ENCODE peak calls at places on chromosome 19, in eight cellular contexts. Y is cardiac muscle cell; N is transverse colon; R is psoas muscle; A is lung; G is ascending aorta; S is uterus; D is CD4-positive, alpha-beta T cell. Q is an unnamed sample. For H3K9me3, the result is how much of the 10 kb centered on the place peaks cover.

GRCh38 chr19:35347171-35347929 is at the start of gene FFAR1:
- DNase-seq in S (no peak), R (no peak), D (no peak), Y (no peak), A (peak), N (peak), G (peak), Q (no peak)

GRCh38 chr19:17090501-17091074 is 15.0 kb downstream of the MYO9B start:
- DNase-seq in A (no peak), S (no peak), D (no peak), R (no peak), N (no peak), G (no peak), Y (no peak), Q (peak)

GRCh38 chr19:4841366-4841704 is 9.8 kb upstream of the TICAM1 start:
- DNase-seq in R (no peak), Y (no peak), D (no peak), N (no peak), S (no peak), A (no peak), G (no peak), Q (no peak)

GRCh38 chr19:30277941-30278881 is 94.0 kb upstream of the ZNF536 start:
- DNase-seq in A (no peak), S (no peak), N (no peak), R (no peak), Y (no peak), G (no peak), D (no peak), Q (no peak)

GRCh38 chr19:29303035-29303706 is 90.2 kb upstream of the UQCRFS1 start:
- DNase-seq in G (no peak), S (no peak), A (no peak), R (no peak), Y (no peak), D (no peak), N (no peak), Q (no peak)

GRCh38 chr19:40805258-40805868 is 6.4 kb downstream of the EGLN2 start:
- DNase-seq in N (peak), R (no peak), D (peak), G (no peak), S (no peak), A (no peak), Y (no peak), Q (no peak)

GRCh38 chr19:4851551-4852290 is 15.7 kb downstream of the PLIN3 start:
- DNase-seq in S (peak), A (peak), Y (peak), D (peak), R (peak), G (peak), N (peak), Q (no peak)

GRCh38 chr19:3783660-3784584 is 2.3 kb downstream of the MATK start:
- DNase-seq in D (peak), R (no peak), S (no peak), G (no peak), A (no peak), Y (no peak), N (no peak), Q (no peak)

GRCh38 chr19:28472843-28473242 is 740.1 kb downstream of the UQCRFS1 start:
- DNase-seq in Y (no peak), N (peak), S (no peak), A (peak), R (no peak), D (no peak), G (no peak), Q (no peak)

GRCh38 chr19:54485846-54486245 is 12.8 kb upstream of the CDC42EP5 start:
- DNase-seq in N (no peak), A (no peak), S (no peak), D (no peak), G (no peak), Y (no peak), R (no peak), Q (no peak)

GRCh38 chr19:30649934-30650614 is 277.9 kb downstream of the ZNF536 start:
- DNase-seq in D (no peak), Y (peak), A (no peak), S (no peak), G (peak), N (no peak), R (no peak), Q (peak)

GRCh38 chr19:5080809-5081208 is 111.9 kb downstream of the KDM4B start:
- DNase-seq in A (no peak), D (no peak), G (no peak), R (no peak), Y (no peak), S (no peak), N (no peak), Q (no peak)

GRCh38 chr19:19652482-19653295 is 9.2 kb upstream of the GMIP start:
- DNase-seq in Y (no peak), G (no peak), R (no peak), D (no peak), N (no peak), A (no peak), S (peak), Q (peak)

GRCh38 chr19:55581145-55581827 is 638 bp upstream of the ZNF579 start:
- DNase-seq in R (no peak), N (no peak), D (no peak), S (no peak), G (no peak), A (no peak), Y (no peak), Q (no peak)

GRCh38 chr19:6076675-6077463 is 33.4 kb downstream of the RFX2 start:
- DNase-seq in D (no peak), Y (no peak), A (no peak), N (no peak), G (peak), S (no peak), R (peak), Q (peak)

GRCh38 chr19:13887039-13887438 is 10.1 kb downstream of the NANOS3 start:
- DNase-seq in D (no peak), N (peak), R (no peak), G (no peak), A (no peak), Y (no peak), S (no peak), Q (peak)

GRCh38 chr19:10517361-10517759 is at the start of gene S1PR5:
- DNase-seq in A (no peak), Y (peak), S (no peak), R (no peak), N (no peak), D (no peak), G (no peak), Q (no peak)

GRCh38 chr19:39497850-39498261 is 891 bp upstream of the DLL3 start:
- DNase-seq in R (no peak), N (peak), A (no peak), S (no peak), D (no peak), Y (peak), G (no peak), Q (no peak)

GRCh38 chr19:10211071-10211470 is 16.3 kb upstream of the DNMT1 start:
- DNase-seq in S (no peak), A (no peak), G (no peak), Y (no peak), R (no peak), N (no peak), D (no peak), Q (no peak)

GRCh38 chr19:7617735-7618134 is 11.6 kb downstream of the XAB2 start:
- DNase-seq in D (no peak), Y (no peak), S (no peak), A (no peak), G (no peak), N (no peak), R (no peak), Q (no peak)

GRCh38 chr19:50377051-50377441 is 789 bp downstream of the NR1H2 start:
- DNase-seq in N (peak), A (no peak), R (peak), G (no peak), S (peak), D (peak), Y (peak), Q (no peak)

GRCh38 chr19:13825489-13826475 is 30.5 kb downstream of the ZSWIM4 start:
- DNase-seq in S (no peak), N (no peak), G (peak), R (no peak), A (no peak), D (no peak), Y (peak), Q (no peak)

GRCh38 chr19:53772943-53773342 is 51.2 kb downstream of the NLRP12 start:
- DNase-seq in R (no peak), D (peak), A (peak), Y (peak), S (peak), N (peak), G (peak), Q (peak)

GRCh38 chr19:8515317-8515716 is 1.4 kb upstream of the ZNF414 start:
- DNase-seq in R (no peak), N (no peak), D (peak), G (no peak), A (no peak), S (no peak), Y (no peak), Q (no peak)

GRCh38 chr19:33804021-33804799 is 7.5 kb downstream of the KCTD15 start:
- DNase-seq in S (peak), A (no peak), Y (no peak), R (peak), N (peak), G (peak), D (no peak), Q (peak)

GRCh38 chr19:40217921-40218890 is at the start of gene TTC9B:
- DNase-seq in R (no peak), S (no peak), A (no peak), Y (peak), D (peak), N (no peak), G (no peak), Q (peak)

GRCh38 chr19:38801359-38802095 is 11.2 kb downstream of the LGALS4 start:
- DNase-seq in D (no peak), R (no peak), Y (no peak), G (no peak), A (no peak), N (no peak), S (no peak), Q (no peak)

GRCh38 chr19:7318176-7318575 is 24.0 kb upstream of the INSR start:
- DNase-seq in S (no peak), R (no peak), G (no peak), A (no peak), Y (no peak), D (no peak), N (no peak), Q (no peak)

GRCh38 chr19:8302734-8303133 is 5.4 kb downstream of the CD320 start:
- DNase-seq in Y (no peak), G (peak), S (no peak), A (peak), N (no peak), R (no peak), D (no peak), Q (no peak)

GRCh38 chr19:12778020-12778904 is 2.9 kb upstream of the HOOK2 start:
- DNase-seq in R (peak), Y (peak), S (peak), G (peak), D (no peak), A (peak), N (peak), Q (peak)

GRCh38 chr19:29841559-29842367 is 30.0 kb downstream of the CCNE1 start:
- DNase-seq in D (no peak), Y (peak), R (no peak), S (no peak), A (no peak), G (no peak), N (no peak), Q (peak)

GRCh38 chr19:688214-688613 is 7.0 kb downstream of the PRSS57 start:
- DNase-seq in G (no peak), A (no peak), S (no peak), D (no peak), Y (no peak), R (no peak), N (no peak), Q (no peak)

GRCh38 chr19:4722671-4723464 is 774 bp downstream of the DPP9 start:
- DNase-seq in A (no peak), S (peak), D (peak), G (peak), R (no peak), Y (no peak), N (no peak), Q (peak)

GRCh38 chr19:3818918-3819317 is 32.7 kb upstream of the MATK start:
- DNase-seq in R (no peak), A (no peak), S (no peak), N (no peak), D (no peak), G (no peak), Y (no peak), Q (no peak)

GRCh38 chr19:17183858-17184271 is 31.3 kb upstream of the USE1 start:
- DNase-seq in G (no peak), N (no peak), S (no peak), R (no peak), D (peak), A (no peak), Y (no peak), Q (no peak)

GRCh38 chr19:8355631-8356402 is 8.1 kb upstream of the ANGPTL4 start:
- DNase-seq in G (peak), D (no peak), Y (no peak), R (peak), S (peak), N (no peak), A (peak), Q (peak)

GRCh38 chr19:13849991-13850909 is 26.7 kb upstream of the NANOS3 start:
- DNase-seq in N (peak), S (peak), A (peak), D (peak), R (peak), G (peak), Y (peak), Q (peak)

GRCh38 chr19:3716147-3716668 is 8.0 kb downstream of the TJP3 start:
- DNase-seq in Y (no peak), R (no peak), A (no peak), D (no peak), N (no peak), G (no peak), S (no peak), Q (no peak)

GRCh38 chr19:40542197-40542859 is 34.3 kb upstream of the SHKBP1 start:
- DNase-seq in G (peak), R (peak), Y (no peak), S (peak), N (peak), D (no peak), A (peak), Q (no peak)

GRCh38 chr19:1775951-1776605 is 22.8 kb downstream of the ONECUT3 start:
- DNase-seq in D (no peak), R (no peak), G (no peak), N (no peak), Y (no peak), A (no peak), S (no peak), Q (no peak)
- H3K9me3 ChIP-seq in D (under half), R (under half), G (under half), N (under half), Y (under half), A (under half), S (under half), Q (under half)

DNA sequence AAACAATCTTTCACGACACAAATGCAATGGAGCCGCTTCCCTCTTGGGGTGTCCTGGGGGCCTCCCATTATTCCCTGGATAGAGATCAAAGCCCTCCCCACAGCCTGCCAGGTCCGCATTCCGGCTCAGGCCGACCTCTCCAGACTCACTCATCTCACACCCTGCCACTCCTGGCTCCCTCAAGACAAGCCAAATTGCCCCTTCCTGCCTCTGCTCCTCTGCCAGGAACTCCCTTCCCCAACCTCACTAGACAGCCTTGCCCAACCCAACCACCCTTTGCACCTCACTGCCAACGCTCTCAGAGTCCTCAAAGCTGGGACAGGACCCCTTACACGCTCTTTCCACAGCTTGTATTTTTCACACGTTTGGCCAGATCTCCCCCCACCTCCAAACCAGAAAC is 1.5 kb downstream of the ABHD17A start:
- DNase-seq in D (no peak), S (no peak), R (no peak), Y (no peak), N (no peak), G (no peak), A (no peak), Q (no peak)
- TF ChIP-seq CTCF in D (no peak), S (no peak), R (no peak), Y (no peak), N (no peak), G (no peak), A (no peak), Q (no peak)

GRCh38 chr19:42628411-42629135 is 33.8 kb upstream of the CEACAM8 start:
- DNase-seq in Y (no peak), G (no peak), N (no peak), R (no peak), A (no peak), S (no peak), D (no peak), Q (no peak)
- H3K9me3 ChIP-seq in Y (under half), G (under half), N (under half), R (under half), A (under half), S (under half), D (under half), Q (under half)

GRCh38 chr19:47610546-47610894 is 1.6 kb downstream of the BICRA start:
- DNase-seq in Y (no peak), N (no peak), A (no peak), S (no peak), R (no peak), D (no peak), G (no peak), Q (no peak)

GRCh38 chr19:47608908-47609879 is at the start of gene BICRA:
- DNase-seq in G (peak), S (peak), R (peak), Y (peak), N (peak), D (peak), A (peak), Q (peak)

GRCh38 chr19:47607564-47608073 is 1.3 kb upstream of the BICRA start:
- DNase-seq in N (no peak), G (no peak), S (no peak), Y (no peak), A (no peak), R (no peak), D (no peak), Q (no peak)

GRCh38 chr19:47609885-47610545 is 1.1 kb downstream of the BICRA start:
- DNase-seq in N (peak), A (peak), Y (peak), R (peak), G (peak), D (peak), S (peak), Q (peak)

GRCh38 chr19:47608074-47608907 is 643 bp upstream of the BICRA start:
- DNase-seq in A (peak), Y (peak), N (peak), G (peak), D (peak), S (peak), R (peak), Q (peak)
- TF ChIP-seq CTCF in A (no peak), Y (no peak), N (peak), G (peak), D (no peak), S (peak), R (peak), Q (peak)

DNA sequence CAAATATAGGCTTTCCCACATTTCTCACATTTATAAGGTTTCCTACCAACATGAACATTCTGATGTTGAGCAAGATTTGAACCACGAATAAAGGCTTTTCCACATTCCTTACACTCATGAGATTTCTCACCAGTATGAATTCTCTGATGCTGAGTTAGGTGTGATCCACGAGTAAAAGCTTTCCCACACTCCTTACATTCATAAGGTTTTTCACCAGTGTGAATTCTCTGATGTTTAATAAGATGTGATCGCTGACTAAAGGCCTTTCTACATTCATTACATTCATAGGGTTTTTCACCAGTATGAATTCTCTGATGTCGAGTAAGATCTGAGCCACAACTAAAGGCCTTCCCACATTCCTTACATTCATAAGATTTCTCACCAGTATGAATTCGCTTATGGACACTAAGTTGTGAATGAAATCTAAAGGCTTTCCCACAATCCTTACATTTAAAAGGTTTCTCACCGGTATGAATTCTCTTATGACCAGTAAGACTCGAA is 19.0 kb downstream of the ZNF790 start:
- DNase-seq in A (no peak), R (no peak), G (no peak), N (no peak), D (no peak), Y (no peak), S (no peak), Q (no peak)
- H3K9me3 ChIP-seq in A (under half), R (half or more), G (half or more), N (half or more), D (half or more), Y (under half), S (under half), Q (half or more)

DNA sequence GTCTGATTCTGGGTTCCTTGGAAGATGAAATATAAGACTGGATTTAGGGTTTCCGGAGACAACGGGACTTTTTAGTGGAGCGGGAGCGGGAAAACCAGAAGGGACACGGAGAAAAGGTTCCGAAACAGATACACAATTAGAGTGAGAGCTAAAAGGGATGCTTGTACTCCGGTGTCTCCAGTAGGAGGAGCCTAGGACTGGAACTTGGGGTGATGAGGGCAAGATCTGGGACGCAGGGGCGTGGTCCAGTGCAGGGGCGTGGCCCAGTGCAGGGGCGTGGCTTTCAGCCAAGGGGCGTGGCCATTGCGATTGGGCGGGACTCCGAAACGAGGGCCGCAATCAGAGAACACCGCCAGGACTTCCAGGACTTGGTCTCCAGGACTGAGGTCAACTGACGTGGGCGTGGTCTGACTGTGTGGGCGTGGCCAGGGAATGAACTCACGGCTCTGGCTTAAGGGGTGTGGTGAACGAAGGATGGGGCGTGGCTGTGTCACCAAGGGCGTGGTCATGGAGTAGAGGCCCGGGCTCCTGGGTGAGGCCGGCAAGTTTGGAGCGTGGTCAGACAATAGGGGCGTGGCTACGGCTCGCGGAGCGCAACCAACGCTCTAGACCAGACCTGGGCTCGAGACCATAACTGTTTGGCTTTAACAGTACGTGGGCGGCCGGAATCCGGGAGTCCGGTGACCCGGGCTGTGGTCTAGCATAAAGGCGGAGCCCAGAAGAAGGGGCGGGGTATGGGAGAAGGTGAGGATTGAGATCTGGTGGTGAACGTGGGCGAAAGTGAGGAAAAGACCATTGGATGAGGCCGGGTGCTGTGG is at the start of gene DKKL1:
- DNase-seq in R (peak), G (peak), A (peak), N (peak), D (peak), S (peak), Y (peak), Q (peak)
- TF ChIP-seq CTCF in R (no peak), G (no peak), A (no peak), N (no peak), D (no peak), S (peak), Y (peak), Q (no peak)

GRCh38 chr19:44451687-44452086 is 3.4 kb upstream of the ZNF229 start:
- DNase-seq in S (no peak), N (no peak), A (no peak), R (no peak), Y (no peak), D (no peak), G (no peak), Q (no peak)

GRCh38 chr19:44452367-44452766 is 4.1 kb upstream of the ZNF229 start:
- DNase-seq in N (no peak), A (no peak), G (no peak), Y (no peak), D (no peak), R (no peak), S (no peak), Q (no peak)

GRCh38 chr19:44447864-44448674 is at the start of gene ZNF229:
- DNase-seq in A (peak), N (peak), S (peak), D (peak), Y (peak), G (peak), R (peak), Q (peak)
- H3K9me3 ChIP-seq in A (half or more), N (under half), S (under half), D (half or more), Y (under half), G (under half), R (half or more), Q (under half)

Q was measured in mammary epithelial cell.